ENCODE peak calls at places on chromosomes 16 and 17, in seven cellular contexts. X, G, W, B, U, H and L are unnamed samples.

GRCh38 chr17:79420318-79421243 is 190.3 kb downstream of the RBFOX3 start:
- DNase-seq in B (no peak), W (no peak), X (no peak), H (no peak), U (peak; percentile 79), G (peak; percentile 26), L (peak; percentile 28)

GRCh38 chr16:84593825-84594724 is 23.8 kb downstream of the COTL1 start:
- DNase-seq in W (no peak), B (peak; percentile 98), X (no peak), G (no peak), U (no peak), H (peak; percentile 64), L (no peak)

GRCh38 chr17:61567045-61567802 is 23.8 kb downstream of the NACA2 start:
- DNase-seq in G (no peak), X (no peak), U (peak; percentile 10), H (no peak), B (no peak), W (no peak), L (no peak)

GRCh38 chr17:61422869-61423268 is 23.2 kb downstream of the TBX2 start:
- DNase-seq in X (no peak), G (no peak), W (no peak), U (no peak), H (no peak), B (no peak), L (no peak)

GRCh38 chr16:50282955-50283631 is 16.7 kb downstream of the ADCY7 start:
- DNase-seq in B (no peak), H (no peak), G (no peak), U (no peak), W (no peak), X (no peak), L (no peak)

GRCh38 chr16:2516391-2517240 is 2.9 kb downstream of the ATP6V0C start:
- DNase-seq in B (no peak), X (no peak), U (peak; percentile 47), W (no peak), H (no peak), G (no peak), L (no peak)

GRCh38 chr17:63523256-63523869 is at the start of gene KCNH6:
- DNase-seq in U (no peak), B (no peak), H (peak; percentile 22), X (no peak), W (no peak), G (no peak), L (no peak)

GRCh38 chr17:33021731-33022408 is 30.2 kb downstream of the SPACA3 start:
- DNase-seq in W (no peak), B (no peak), H (no peak), G (no peak), U (no peak), X (no peak), L (no peak)

GRCh38 chr17:1617620-1618174 is 10.9 kb downstream of the SLC43A2 start:
- DNase-seq in B (no peak), G (no peak), U (peak; percentile 94), H (no peak), X (no peak), W (no peak), L (peak; percentile 58)

GRCh38 chr17:37082461-37082860 is 133.7 kb downstream of the AATF start:
- DNase-seq in H (no peak), U (no peak), G (no peak), W (no peak), X (no peak), B (no peak), L (no peak)

GRCh38 chr17:63983326-63983725 is 10.6 kb upstream of the SCN4A start:
- DNase-seq in H (no peak), G (no peak), U (no peak), X (no peak), W (no peak), B (no peak), L (no peak)

GRCh38 chr16:43294-43693 is 10.1 kb downstream of the POLR3K start:
- DNase-seq in H (no peak), G (no peak), W (no peak), X (no peak), B (no peak), U (no peak), L (no peak)

GRCh38 chr16:88453621-88454314 is 688 bp downstream of the ZFPM1 start:
- DNase-seq in B (peak; percentile 29), H (no peak), G (no peak), X (no peak), U (peak; percentile 53), W (no peak), L (peak; percentile 38)

GRCh38 chr16:17224859-17225258 is 245.9 kb downstream of the XYLT1 start:
- DNase-seq in H (no peak), G (no peak), X (peak; percentile 52), W (peak; percentile 55), U (peak; percentile 78), B (peak; percentile 11), L (no peak)

GRCh38 chr16:66299349-66299748 is 67.1 kb upstream of the CDH5 start:
- DNase-seq in B (no peak), G (no peak), X (no peak), H (no peak), U (no peak), W (no peak), L (no peak)

GRCh38 chr17:61750656-61751055 is 112.7 kb downstream of the BRIP1 start:
- DNase-seq in B (peak; percentile 76), X (no peak), U (no peak), W (no peak), G (no peak), H (no peak), L (no peak)

GRCh38 chr16:87926246-87927194 is 9.8 kb downstream of the CA5A start:
- DNase-seq in G (no peak), B (peak; percentile 39), H (no peak), X (no peak), U (no peak), W (no peak), L (no peak)

GRCh38 chr16:46746821-46747776 is 1.0 kb downstream of the MYLK3 start:
- DNase-seq in B (no peak), X (no peak), W (no peak), G (peak; percentile 48), U (no peak), H (no peak), L (no peak)